ENCODE peak calls at places on chromosome 7, in eight cellular contexts. One of them, this sample, is unnamed.

GRCh38 chr7:5681979-5682546 is 99.4 kb downstream of the RNF216 start:
- DNase-seq in IMR-90: no peak
- DNase-seq in testis: no peak
- DNase-seq in heart left ventricle: no peak
- DNase-seq in uterus: no peak
- DNase-seq in HCT116: no peak
- DNase-seq in endothelial cell of umbilical vein: no peak
- DNase-seq in stomach: no peak
- DNase-seq in this sample: no peak

GRCh38 chr7:96499532-96499931 is 177.6 kb upstream of the SLC25A13 start:
- DNase-seq in IMR-90: no peak
- DNase-seq in testis: no peak
- DNase-seq in heart left ventricle: no peak
- DNase-seq in uterus: no peak
- DNase-seq in HCT116: no peak
- DNase-seq in endothelial cell of umbilical vein: no peak
- DNase-seq in stomach: no peak
- DNase-seq in this sample: no peak

GRCh38 chr7:45384499-45384898 is 189.7 kb upstream of the ADCY1 start:
- DNase-seq in IMR-90: peak; percentile 14
- DNase-seq in testis: no peak
- DNase-seq in heart left ventricle: no peak
- DNase-seq in uterus: no peak
- DNase-seq in HCT116: no peak
- DNase-seq in endothelial cell of umbilical vein: no peak
- DNase-seq in stomach: no peak
- DNase-seq in this sample: no peak

GRCh38 chr7:140686921-140687320 is 9.6 kb upstream of the NDUFB2 start:
- DNase-seq in IMR-90: no peak
- DNase-seq in testis: no peak
- DNase-seq in heart left ventricle: no peak
- DNase-seq in uterus: no peak
- DNase-seq in HCT116: no peak
- DNase-seq in endothelial cell of umbilical vein: no peak
- DNase-seq in stomach: no peak
- DNase-seq in this sample: peak; percentile 1

GRCh38 chr7:142782922-142783900 is 12.4 kb downstream of the PRSS2 start:
- DNase-seq in IMR-90: peak; percentile 89
- DNase-seq in testis: peak; percentile 96
- DNase-seq in heart left ventricle: peak; percentile 81
- DNase-seq in uterus: peak; percentile 81
- DNase-seq in HCT116: peak; percentile 89
- DNase-seq in endothelial cell of umbilical vein: peak; percentile 88
- DNase-seq in stomach: peak; percentile 88
- DNase-seq in this sample: peak; percentile 95

GRCh38 chr7:14207711-14208110 is 218.2 kb upstream of the ETV1 start:
- DNase-seq in IMR-90: no peak
- DNase-seq in testis: no peak
- DNase-seq in heart left ventricle: no peak
- DNase-seq in uterus: no peak
- DNase-seq in HCT116: no peak
- DNase-seq in endothelial cell of umbilical vein: no peak
- DNase-seq in stomach: no peak
- DNase-seq in this sample: no peak

GRCh38 chr7:99562832-99563231 is 4.4 kb downstream of the ZNF655 start:
- DNase-seq in IMR-90: peak; percentile 100
- DNase-seq in testis: no peak
- DNase-seq in heart left ventricle: no peak
- DNase-seq in uterus: no peak
- DNase-seq in HCT116: peak; percentile 96
- DNase-seq in endothelial cell of umbilical vein: peak; percentile 69
- DNase-seq in stomach: no peak
- DNase-seq in this sample: peak; percentile 47

GRCh38 chr7:139393621-139394215 is 34.0 kb downstream of the LUC7L2 start:
- DNase-seq in IMR-90: no peak
- DNase-seq in testis: no peak
- DNase-seq in heart left ventricle: no peak
- DNase-seq in uterus: no peak
- DNase-seq in HCT116: no peak
- DNase-seq in endothelial cell of umbilical vein: no peak
- DNase-seq in stomach: no peak
- DNase-seq in this sample: no peak

GRCh38 chr7:49611951-49612350 is 161.5 kb upstream of the VWC2 start:
- DNase-seq in IMR-90: no peak
- DNase-seq in testis: no peak
- DNase-seq in heart left ventricle: no peak
- DNase-seq in uterus: no peak
- DNase-seq in HCT116: no peak
- DNase-seq in endothelial cell of umbilical vein: no peak
- DNase-seq in stomach: no peak
- DNase-seq in this sample: no peak

GRCh38 chr7:43520201-43520600 is 62.7 kb upstream of the STK17A start:
- DNase-seq in IMR-90: no peak
- DNase-seq in testis: no peak
- DNase-seq in heart left ventricle: no peak
- DNase-seq in uterus: no peak
- DNase-seq in HCT116: no peak
- DNase-seq in endothelial cell of umbilical vein: no peak
- DNase-seq in stomach: no peak
- DNase-seq in this sample: no peak

GRCh38 chr7:42915356-42915755 is 3.5 kb upstream of the C7orf25 start:
- DNase-seq in IMR-90: peak; percentile 39
- DNase-seq in testis: no peak
- DNase-seq in heart left ventricle: no peak
- DNase-seq in uterus: no peak
- DNase-seq in HCT116: no peak
- DNase-seq in endothelial cell of umbilical vein: no peak
- DNase-seq in stomach: no peak
- DNase-seq in this sample: no peak

GRCh38 chr7:38199782-38200181 is 21.7 kb downstream of the STARD3NL start:
- DNase-seq in IMR-90: no peak
- DNase-seq in testis: no peak
- DNase-seq in heart left ventricle: no peak
- DNase-seq in uterus: no peak
- DNase-seq in HCT116: no peak
- DNase-seq in endothelial cell of umbilical vein: no peak
- DNase-seq in stomach: no peak
- DNase-seq in this sample: no peak

GRCh38 chr7:105389090-105389650 is 449 bp upstream of the SRPK2 start:
- DNase-seq in IMR-90: peak; percentile 40
- DNase-seq in testis: peak; percentile 58
- DNase-seq in heart left ventricle: peak; percentile 41
- DNase-seq in uterus: peak; percentile 34
- DNase-seq in HCT116: peak; percentile 32
- DNase-seq in endothelial cell of umbilical vein: peak; percentile 62
- DNase-seq in stomach: peak; percentile 57
- DNase-seq in this sample: peak; percentile 53

GRCh38 chr7:99543916-99544315 is 8.0 kb downstream of the FAM200A start:
- DNase-seq in IMR-90: no peak
- DNase-seq in testis: no peak
- DNase-seq in heart left ventricle: no peak
- DNase-seq in uterus: no peak
- DNase-seq in HCT116: no peak
- DNase-seq in endothelial cell of umbilical vein: no peak
- DNase-seq in stomach: no peak
- DNase-seq in this sample: no peak

GRCh38 chr7:108525327-108525984 is 479 bp downstream of the PNPLA8 start:
- DNase-seq in IMR-90: peak; percentile 82
- DNase-seq in testis: peak; percentile 85
- DNase-seq in heart left ventricle: peak; percentile 87
- DNase-seq in uterus: no peak
- DNase-seq in HCT116: peak; percentile 77
- DNase-seq in endothelial cell of umbilical vein: peak; percentile 75
- DNase-seq in stomach: no peak
- DNase-seq in this sample: no peak
- H3K27ac ChIP-seq in IMR-90: peak overlapping the region; percentile 88
- H3K27ac ChIP-seq in testis: peak overlapping the region; percentile 99
- H3K27ac ChIP-seq in heart left ventricle: peak overlapping the region; percentile 95
- H3K27ac ChIP-seq in uterus: peak overlapping the region; percentile 91
- H3K27ac ChIP-seq in HCT116: peak overlapping the region; percentile 69
- H3K27ac ChIP-seq in endothelial cell of umbilical vein: peak overlapping the region; percentile 93
- H3K27ac ChIP-seq in stomach: peak overlapping the region; percentile 99
- H3K27ac ChIP-seq in this sample: peak overlapping the region; percentile 99

GRCh38 chr7:157513162-157513621 is 176.4 kb downstream of the DNAJB6 start:
- DNase-seq in IMR-90: no peak
- DNase-seq in testis: no peak
- DNase-seq in heart left ventricle: no peak
- DNase-seq in uterus: no peak
- DNase-seq in HCT116: no peak
- DNase-seq in endothelial cell of umbilical vein: no peak
- DNase-seq in stomach: no peak
- DNase-seq in this sample: no peak
- H3K9me3 ChIP-seq in IMR-90: peaks cover 25% of the 10 kb centered on the region
- H3K9me3 ChIP-seq in testis: no peaks in the 10 kb centered on the region
- H3K9me3 ChIP-seq in heart left ventricle: no peaks in the 10 kb centered on the region
- H3K9me3 ChIP-seq in uterus: no peaks in the 10 kb centered on the region
- H3K9me3 ChIP-seq in HCT116: no peaks in the 10 kb centered on the region
- H3K9me3 ChIP-seq in endothelial cell of umbilical vein: no peaks in the 10 kb centered on the region
- H3K9me3 ChIP-seq in stomach: no peaks in the 10 kb centered on the region
- H3K9me3 ChIP-seq in this sample: no peaks in the 10 kb centered on the region

DNA sequence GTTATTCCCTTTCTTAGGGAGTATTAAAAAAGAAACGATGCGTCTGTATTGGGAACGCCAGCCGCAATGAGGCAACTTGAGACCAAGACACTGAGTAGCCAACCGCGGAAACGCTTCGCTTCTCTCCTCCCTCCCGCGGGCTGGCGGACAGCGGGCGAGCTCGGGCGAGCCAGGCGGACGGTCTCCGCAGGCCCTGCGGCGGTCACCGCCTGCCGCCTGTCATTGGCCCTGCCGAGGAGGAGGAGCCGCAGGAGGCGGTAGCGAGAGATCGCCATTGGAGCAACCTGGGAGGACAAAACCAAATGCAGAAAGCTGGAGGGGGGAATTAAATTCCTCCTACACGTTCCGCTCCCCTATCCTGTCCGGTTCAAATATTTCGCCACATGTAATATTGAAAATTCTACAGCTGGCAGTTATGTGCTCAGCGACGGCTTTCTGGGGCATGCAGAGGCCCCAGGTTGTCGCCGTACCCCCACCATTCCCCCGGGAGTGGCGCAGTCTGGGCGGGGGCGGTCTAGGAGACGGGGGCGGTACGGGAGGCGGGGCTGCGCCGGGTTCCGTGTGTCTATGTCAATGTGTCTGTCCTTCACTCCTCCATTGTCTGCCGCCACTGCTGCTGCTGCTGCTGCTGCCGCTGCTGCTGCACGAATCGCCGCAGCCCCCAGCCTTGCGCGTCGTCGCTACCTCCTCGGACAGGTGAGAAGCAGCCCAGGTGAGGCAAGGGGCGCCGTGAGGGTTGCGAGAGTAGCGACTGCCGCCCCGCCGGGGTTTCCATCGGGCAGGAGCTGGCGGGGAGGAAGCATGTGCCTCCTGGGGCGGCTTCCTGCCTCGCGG is at the start of the genes ANKMY2 and BZW2:
- DNase-seq in IMR-90: peak; percentile 97
- DNase-seq in testis: peak; percentile 96
- DNase-seq in heart left ventricle: peak; percentile 96
- DNase-seq in uterus: peak; percentile 94
- DNase-seq in HCT116: peak; percentile 90
- DNase-seq in endothelial cell of umbilical vein: peak; percentile 97
- DNase-seq in stomach: peak; percentile 94
- DNase-seq in this sample: peak; percentile 97
- TF ChIP-seq POLR2A in IMR-90: peak; percentile 98
- TF ChIP-seq POLR2A in testis: peak; percentile 86
- TF ChIP-seq POLR2A in heart left ventricle: no peak
- TF ChIP-seq POLR2A in uterus: peak; percentile 90
- TF ChIP-seq POLR2A in HCT116: peak; percentile 88
- TF ChIP-seq POLR2A in endothelial cell of umbilical vein: peak; percentile 96
- TF ChIP-seq POLR2A in stomach: peak; percentile 78
- TF ChIP-seq POLR2A in this sample: peak; percentile 97

DNA sequence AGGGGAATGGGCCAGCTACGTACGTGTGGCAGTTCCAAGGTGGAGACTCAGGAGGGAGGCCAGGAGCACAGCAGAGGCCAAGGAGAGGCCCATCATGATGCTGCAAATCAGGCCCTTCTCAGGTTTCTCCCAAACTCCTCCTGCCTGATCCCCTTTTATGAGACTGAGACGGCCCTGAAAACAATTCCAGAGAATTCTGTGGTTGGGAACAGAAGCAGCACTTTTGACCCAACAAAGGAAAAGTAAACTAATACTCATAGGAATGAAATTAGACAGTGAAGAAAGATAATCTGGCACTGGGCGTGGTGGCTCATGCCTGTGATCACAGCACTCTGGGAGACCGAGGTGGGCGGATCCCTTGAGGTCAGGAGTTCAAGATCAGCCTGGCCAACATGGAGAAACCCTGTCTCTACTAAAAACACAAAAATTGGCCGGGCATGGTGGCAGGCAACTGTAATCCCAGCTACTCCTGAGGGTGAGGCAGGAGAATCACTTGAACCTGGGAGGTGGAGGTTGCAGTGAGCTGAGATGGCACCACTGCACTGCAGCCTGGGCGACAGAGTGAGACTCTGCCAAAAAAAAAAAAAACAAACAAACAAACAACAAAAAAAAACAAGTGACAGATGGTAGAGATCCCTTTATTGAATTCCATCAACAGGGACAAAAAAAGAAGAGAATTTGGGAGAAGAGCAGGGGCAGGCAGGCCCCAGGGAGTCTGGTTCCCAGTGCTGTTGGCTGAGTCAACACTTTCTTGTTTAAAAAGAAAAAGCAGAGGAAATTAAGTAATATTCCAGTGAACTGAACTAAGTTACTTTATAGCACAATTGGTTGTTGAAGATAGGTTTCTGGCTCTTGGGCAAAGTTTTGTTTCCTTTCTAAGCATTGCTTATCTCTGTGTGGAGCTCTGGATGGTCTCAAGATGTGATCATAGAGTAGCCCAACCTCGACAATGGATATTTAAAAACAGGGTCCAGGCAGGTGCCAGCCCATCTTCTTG is at the start of gene CCL26:
- DNase-seq in IMR-90: peak; percentile 79
- DNase-seq in testis: peak; percentile 60
- DNase-seq in heart left ventricle: peak; percentile 15
- DNase-seq in uterus: peak; percentile 18
- DNase-seq in HCT116: no peak
- DNase-seq in endothelial cell of umbilical vein: no peak
- DNase-seq in stomach: peak; percentile 26
- DNase-seq in this sample: no peak
- H3K27ac ChIP-seq in IMR-90: no peak within 1 kb of the TSS
- H3K27ac ChIP-seq in testis: peak within 1 kb of the TSS; percentile 26
- H3K27ac ChIP-seq in heart left ventricle: peak within 1 kb of the TSS; percentile 53
- H3K27ac ChIP-seq in uterus: peak within 1 kb of the TSS; percentile 40
- H3K27ac ChIP-seq in HCT116: no peak within 1 kb of the TSS
- H3K27ac ChIP-seq in endothelial cell of umbilical vein: no peak within 1 kb of the TSS
- H3K27ac ChIP-seq in stomach: peak within 1 kb of the TSS; percentile 26
- H3K27ac ChIP-seq in this sample: peak within 1 kb of the TSS; percentile 81

GRCh38 chr7:57210212-57210611 is 78.0 kb upstream of the ZNF479 start:
- DNase-seq in IMR-90: no peak
- DNase-seq in testis: no peak
- DNase-seq in heart left ventricle: no peak
- DNase-seq in uterus: no peak
- DNase-seq in HCT116: no peak
- DNase-seq in endothelial cell of umbilical vein: no peak
- DNase-seq in stomach: peak; percentile 9
- DNase-seq in this sample: no peak
- H3K9me3 ChIP-seq in IMR-90: peaks cover 23% of the 10 kb centered on the region
- H3K9me3 ChIP-seq in testis: no peaks in the 10 kb centered on the region
- H3K9me3 ChIP-seq in heart left ventricle: peaks cover 8% of the 10 kb centered on the region
- H3K9me3 ChIP-seq in uterus: no peaks in the 10 kb centered on the region
- H3K9me3 ChIP-seq in HCT116: no peaks in the 10 kb centered on the region
- H3K9me3 ChIP-seq in endothelial cell of umbilical vein: peaks cover 3% of the 10 kb centered on the region
- H3K9me3 ChIP-seq in stomach: peaks cover 70% of the 10 kb centered on the region
- H3K9me3 ChIP-seq in this sample: no peaks in the 10 kb centered on the region

This sample was measured in adrenal gland.